ENCODE peak calls at places on chromosome 10, in four cellular contexts. One of them, this sample, is unnamed.

GRCh38 chr10:6563075-6563474 is 17.0 kb downstream of the PRKCQ start:
- DNase-seq in kidney glomerular epithelial cell: no peak
- DNase-seq in cardiac muscle cell: no peak
- DNase-seq in lung: no peak
- DNase-seq in this sample: no peak

GRCh38 chr10:92688927-92689662 is 660 bp upstream of the HHEX start:
- DNase-seq in kidney glomerular epithelial cell: no peak
- DNase-seq in cardiac muscle cell: peak
- DNase-seq in lung: peak
- DNase-seq in this sample: no peak

GRCh38 chr10:93186631-93187030 is 112.9 kb downstream of the CYP26A1 start:
- DNase-seq in kidney glomerular epithelial cell: no peak
- DNase-seq in cardiac muscle cell: no peak
- DNase-seq in lung: no peak
- DNase-seq in this sample: no peak

GRCh38 chr10:59628965-59629364 is 80.7 kb downstream of the SLC16A9 start:
- DNase-seq in kidney glomerular epithelial cell: no peak
- DNase-seq in cardiac muscle cell: no peak
- DNase-seq in lung: no peak
- DNase-seq in this sample: no peak

GRCh38 chr10:119517235-119518141 is 25.0 kb downstream of the RGS10 start:
- DNase-seq in kidney glomerular epithelial cell: no peak
- DNase-seq in cardiac muscle cell: no peak
- DNase-seq in lung: no peak
- DNase-seq in this sample: no peak

GRCh38 chr10:90644165-90644564 is 213.7 kb downstream of the HTR7 start:
- DNase-seq in kidney glomerular epithelial cell: no peak
- DNase-seq in cardiac muscle cell: no peak
- DNase-seq in lung: no peak
- DNase-seq in this sample: no peak

GRCh38 chr10:120156614-120157274 is 264.2 kb downstream of the SEC23IP start:
- DNase-seq in kidney glomerular epithelial cell: no peak
- DNase-seq in cardiac muscle cell: no peak
- DNase-seq in lung: no peak
- DNase-seq in this sample: no peak

GRCh38 chr10:119404719-119405504 is 137.6 kb downstream of the RGS10 start:
- DNase-seq in kidney glomerular epithelial cell: no peak
- DNase-seq in cardiac muscle cell: no peak
- DNase-seq in lung: no peak
- DNase-seq in this sample: no peak

GRCh38 chr10:84291389-84291788 is 37.0 kb upstream of the CCSER2 start:
- DNase-seq in kidney glomerular epithelial cell: peak
- DNase-seq in cardiac muscle cell: peak
- DNase-seq in lung: no peak
- DNase-seq in this sample: no peak

GRCh38 chr10:63491558-63492316 is 26.0 kb upstream of the JMJD1C start:
- DNase-seq in kidney glomerular epithelial cell: no peak
- DNase-seq in cardiac muscle cell: peak
- DNase-seq in lung: peak
- DNase-seq in this sample: no peak

GRCh38 chr10:56116684-56117083 is 244.4 kb downstream of the ZWINT start:
- DNase-seq in kidney glomerular epithelial cell: no peak
- DNase-seq in cardiac muscle cell: peak
- DNase-seq in lung: no peak
- DNase-seq in this sample: no peak

GRCh38 chr10:125217986-125218675 is 57.8 kb upstream of the CTBP2 start:
- DNase-seq in kidney glomerular epithelial cell: no peak
- DNase-seq in cardiac muscle cell: no peak
- DNase-seq in lung: no peak
- DNase-seq in this sample: no peak

GRCh38 chr10:112758961-112759360 is 191.1 kb upstream of the TCF7L2 start:
- DNase-seq in kidney glomerular epithelial cell: no peak
- DNase-seq in cardiac muscle cell: peak
- DNase-seq in lung: no peak
- DNase-seq in this sample: no peak

GRCh38 chr10:46233101-46233500 is 53.7 kb upstream of the ANTXRL start:
- DNase-seq in kidney glomerular epithelial cell: no peak
- DNase-seq in cardiac muscle cell: no peak
- DNase-seq in lung: no peak
- DNase-seq in this sample: no peak

This sample was measured in T-helper 17 cell.